ENCODE peak calls at places on chromosomes 13 and 19, in nine cellular contexts. One of them, this sample, is unnamed.

GRCh38 chr13:51520524-51520923 is 63.7 kb upstream of the WDFY2 start:
- DNase-seq in stomach: no peak
- DNase-seq in gastrocnemius medialis: no peak
- DNase-seq in small intestine: no peak
- DNase-seq in fibroblast of pulmonary artery: peak
- DNase-seq in kidney epithelial cell: peak
- DNase-seq in choroid plexus epithelial cell: peak
- DNase-seq in prostate gland: peak
- DNase-seq in psoas muscle: no peak
- DNase-seq in this sample: no peak

GRCh38 chr13:24203726-24204295 is 43.3 kb downstream of the SPATA13 start:
- DNase-seq in stomach: no peak
- DNase-seq in gastrocnemius medialis: no peak
- DNase-seq in small intestine: peak
- DNase-seq in fibroblast of pulmonary artery: no peak
- DNase-seq in kidney epithelial cell: no peak
- DNase-seq in choroid plexus epithelial cell: peak
- DNase-seq in prostate gland: peak
- DNase-seq in psoas muscle: no peak
- DNase-seq in this sample: no peak

GRCh38 chr19:41928221-41928683 is at the start of gene ERFL:
- DNase-seq in stomach: no peak
- DNase-seq in gastrocnemius medialis: no peak
- DNase-seq in small intestine: no peak
- DNase-seq in fibroblast of pulmonary artery: no peak
- DNase-seq in kidney epithelial cell: no peak
- DNase-seq in choroid plexus epithelial cell: no peak
- DNase-seq in prostate gland: no peak
- DNase-seq in psoas muscle: no peak
- DNase-seq in this sample: no peak

GRCh38 chr19:344625-345319 is at the start of gene MIER2:
- DNase-seq in stomach: peak
- DNase-seq in gastrocnemius medialis: peak
- DNase-seq in small intestine: peak
- DNase-seq in fibroblast of pulmonary artery: peak
- DNase-seq in kidney epithelial cell: no peak
- DNase-seq in choroid plexus epithelial cell: peak
- DNase-seq in prostate gland: peak
- DNase-seq in psoas muscle: peak
- DNase-seq in this sample: no peak

GRCh38 chr13:110698689-110699088 is 7.2 kb downstream of the CARS2 start:
- DNase-seq in stomach: no peak
- DNase-seq in gastrocnemius medialis: no peak
- DNase-seq in small intestine: no peak
- DNase-seq in fibroblast of pulmonary artery: no peak
- DNase-seq in kidney epithelial cell: no peak
- DNase-seq in choroid plexus epithelial cell: no peak
- DNase-seq in prostate gland: no peak
- DNase-seq in psoas muscle: no peak
- DNase-seq in this sample: no peak

GRCh38 chr19:36266375-36266961 is 51.6 kb downstream of the ZNF146 start:
- DNase-seq in stomach: no peak
- DNase-seq in gastrocnemius medialis: no peak
- DNase-seq in small intestine: no peak
- DNase-seq in fibroblast of pulmonary artery: no peak
- DNase-seq in kidney epithelial cell: no peak
- DNase-seq in choroid plexus epithelial cell: no peak
- DNase-seq in prostate gland: no peak
- DNase-seq in psoas muscle: no peak
- DNase-seq in this sample: no peak

GRCh38 chr13:104809483-104809882 is 1726.0 kb downstream of the EFNB2 start:
- DNase-seq in stomach: no peak
- DNase-seq in gastrocnemius medialis: no peak
- DNase-seq in small intestine: no peak
- DNase-seq in fibroblast of pulmonary artery: peak
- DNase-seq in kidney epithelial cell: no peak
- DNase-seq in choroid plexus epithelial cell: peak
- DNase-seq in prostate gland: no peak
- DNase-seq in psoas muscle: no peak
- DNase-seq in this sample: no peak

GRCh38 chr19:23817519-23817918 is 58.8 kb upstream of the ZNF681 start:
- DNase-seq in stomach: peak
- DNase-seq in gastrocnemius medialis: no peak
- DNase-seq in small intestine: peak
- DNase-seq in fibroblast of pulmonary artery: peak
- DNase-seq in kidney epithelial cell: no peak
- DNase-seq in choroid plexus epithelial cell: peak
- DNase-seq in prostate gland: no peak
- DNase-seq in psoas muscle: no peak
- DNase-seq in this sample: no peak

GRCh38 chr19:8057545-8058270 is 5.1 kb downstream of the CCL25 start:
- DNase-seq in stomach: no peak
- DNase-seq in gastrocnemius medialis: no peak
- DNase-seq in small intestine: no peak
- DNase-seq in fibroblast of pulmonary artery: no peak
- DNase-seq in kidney epithelial cell: no peak
- DNase-seq in choroid plexus epithelial cell: no peak
- DNase-seq in prostate gland: no peak
- DNase-seq in psoas muscle: no peak
- DNase-seq in this sample: no peak

GRCh38 chr13:76638882-76639281 is 247.3 kb downstream of the KCTD12 start:
- DNase-seq in stomach: no peak
- DNase-seq in gastrocnemius medialis: no peak
- DNase-seq in small intestine: no peak
- DNase-seq in fibroblast of pulmonary artery: no peak
- DNase-seq in kidney epithelial cell: no peak
- DNase-seq in choroid plexus epithelial cell: no peak
- DNase-seq in prostate gland: no peak
- DNase-seq in psoas muscle: no peak
- DNase-seq in this sample: no peak

GRCh38 chr19:29843180-29844051 is 31.6 kb downstream of the CCNE1 start:
- DNase-seq in stomach: no peak
- DNase-seq in gastrocnemius medialis: no peak
- DNase-seq in small intestine: no peak
- DNase-seq in fibroblast of pulmonary artery: peak
- DNase-seq in kidney epithelial cell: no peak
- DNase-seq in choroid plexus epithelial cell: peak
- DNase-seq in prostate gland: no peak
- DNase-seq in psoas muscle: peak
- DNase-seq in this sample: no peak

GRCh38 chr19:12965017-12965811 is 4.2 kb upstream of the DAND5 start:
- DNase-seq in stomach: peak
- DNase-seq in gastrocnemius medialis: no peak
- DNase-seq in small intestine: peak
- DNase-seq in fibroblast of pulmonary artery: peak
- DNase-seq in kidney epithelial cell: no peak
- DNase-seq in choroid plexus epithelial cell: peak
- DNase-seq in prostate gland: peak
- DNase-seq in psoas muscle: peak
- DNase-seq in this sample: no peak

GRCh38 chr13:36918246-36919060 is 1.6 kb downstream of the SMAD9 start:
- DNase-seq in stomach: no peak
- DNase-seq in gastrocnemius medialis: no peak
- DNase-seq in small intestine: no peak
- DNase-seq in fibroblast of pulmonary artery: peak
- DNase-seq in kidney epithelial cell: peak
- DNase-seq in choroid plexus epithelial cell: peak
- DNase-seq in prostate gland: no peak
- DNase-seq in psoas muscle: no peak
- DNase-seq in this sample: no peak

GRCh38 chr19:291561-292280 is 518 bp upstream of the PLPP2 start:
- DNase-seq in stomach: peak
- DNase-seq in gastrocnemius medialis: no peak
- DNase-seq in small intestine: peak
- DNase-seq in fibroblast of pulmonary artery: no peak
- DNase-seq in kidney epithelial cell: no peak
- DNase-seq in choroid plexus epithelial cell: no peak
- DNase-seq in prostate gland: no peak
- DNase-seq in psoas muscle: peak
- DNase-seq in this sample: no peak

GRCh38 chr13:75368167-75368566 is 113.8 kb downstream of the TBC1D4 start:
- DNase-seq in stomach: no peak
- DNase-seq in gastrocnemius medialis: no peak
- DNase-seq in small intestine: no peak
- DNase-seq in fibroblast of pulmonary artery: peak
- DNase-seq in kidney epithelial cell: peak
- DNase-seq in choroid plexus epithelial cell: peak
- DNase-seq in prostate gland: peak
- DNase-seq in psoas muscle: no peak
- DNase-seq in this sample: peak

GRCh38 chr19:11138659-11139526 is 16.7 kb downstream of the SPC24 start:
- DNase-seq in stomach: peak
- DNase-seq in gastrocnemius medialis: peak
- DNase-seq in small intestine: no peak
- DNase-seq in fibroblast of pulmonary artery: peak
- DNase-seq in kidney epithelial cell: peak
- DNase-seq in choroid plexus epithelial cell: peak
- DNase-seq in prostate gland: no peak
- DNase-seq in psoas muscle: peak
- DNase-seq in this sample: peak

GRCh38 chr19:14155371-14155770 is 19.0 kb upstream of the ASF1B start:
- DNase-seq in stomach: no peak
- DNase-seq in gastrocnemius medialis: no peak
- DNase-seq in small intestine: no peak
- DNase-seq in fibroblast of pulmonary artery: no peak
- DNase-seq in kidney epithelial cell: no peak
- DNase-seq in choroid plexus epithelial cell: no peak
- DNase-seq in prostate gland: no peak
- DNase-seq in psoas muscle: no peak
- DNase-seq in this sample: no peak

GRCh38 chr19:17872251-17873001 is 681 bp downstream of the SLC5A5 start:
- DNase-seq in stomach: no peak
- DNase-seq in gastrocnemius medialis: no peak
- DNase-seq in small intestine: no peak
- DNase-seq in fibroblast of pulmonary artery: no peak
- DNase-seq in kidney epithelial cell: no peak
- DNase-seq in choroid plexus epithelial cell: no peak
- DNase-seq in prostate gland: no peak
- DNase-seq in psoas muscle: no peak
- DNase-seq in this sample: no peak

DNA sequence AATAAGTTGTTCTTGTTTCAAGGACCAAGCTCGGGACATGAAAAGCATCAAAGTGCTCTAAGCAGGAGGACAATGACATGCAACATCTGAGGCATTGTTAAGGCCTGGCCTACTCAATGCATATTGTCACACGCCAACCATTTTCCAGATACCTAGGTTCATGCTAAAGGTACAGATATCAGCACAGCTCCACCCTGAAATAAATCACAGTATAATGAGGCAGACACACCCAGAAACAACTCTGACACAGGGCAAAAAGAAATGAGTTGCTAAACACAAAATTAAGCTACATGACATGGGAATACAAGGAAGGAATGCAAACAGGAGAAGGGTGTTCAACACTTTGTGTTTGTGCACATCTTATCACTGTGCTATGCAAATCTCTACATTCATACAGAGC is 86.5 kb downstream of the EPSTI1 start:
- DNase-seq in stomach: no peak
- DNase-seq in gastrocnemius medialis: no peak
- DNase-seq in small intestine: peak
- DNase-seq in fibroblast of pulmonary artery: no peak
- DNase-seq in kidney epithelial cell: no peak
- DNase-seq in choroid plexus epithelial cell: no peak
- DNase-seq in prostate gland: no peak
- DNase-seq in psoas muscle: no peak
- DNase-seq in this sample: no peak
- H3K4me3 ChIP-seq in stomach: no peak
- H3K4me3 ChIP-seq in gastrocnemius medialis: no peak
- H3K4me3 ChIP-seq in small intestine: no peak
- H3K4me3 ChIP-seq in fibroblast of pulmonary artery: no peak
- H3K4me3 ChIP-seq in kidney epithelial cell: no peak
- H3K4me3 ChIP-seq in choroid plexus epithelial cell: no peak
- H3K4me3 ChIP-seq in prostate gland: no peak
- H3K4me3 ChIP-seq in psoas muscle: no peak
- H3K4me3 ChIP-seq in this sample: no peak

GRCh38 chr13:31940076-31940475 is 91.5 kb upstream of the FRY start:
- DNase-seq in stomach: no peak
- DNase-seq in gastrocnemius medialis: no peak
- DNase-seq in small intestine: no peak
- DNase-seq in fibroblast of pulmonary artery: no peak
- DNase-seq in kidney epithelial cell: no peak
- DNase-seq in choroid plexus epithelial cell: no peak
- DNase-seq in prostate gland: no peak
- DNase-seq in psoas muscle: no peak
- DNase-seq in this sample: no peak
- H3K4me3 ChIP-seq in stomach: no peak
- H3K4me3 ChIP-seq in gastrocnemius medialis: no peak
- H3K4me3 ChIP-seq in small intestine: no peak
- H3K4me3 ChIP-seq in fibroblast of pulmonary artery: no peak
- H3K4me3 ChIP-seq in kidney epithelial cell: no peak
- H3K4me3 ChIP-seq in choroid plexus epithelial cell: no peak
- H3K4me3 ChIP-seq in prostate gland: no peak
- H3K4me3 ChIP-seq in psoas muscle: no peak
- H3K4me3 ChIP-seq in this sample: no peak

GRCh38 chr19:56099638-56100539 is 21.2 kb downstream of the ZNF787 start:
- DNase-seq in stomach: no peak
- DNase-seq in gastrocnemius medialis: no peak
- DNase-seq in small intestine: no peak
- DNase-seq in fibroblast of pulmonary artery: no peak
- DNase-seq in kidney epithelial cell: no peak
- DNase-seq in choroid plexus epithelial cell: no peak
- DNase-seq in prostate gland: no peak
- DNase-seq in psoas muscle: no peak
- DNase-seq in this sample: no peak
- H3K4me3 ChIP-seq in stomach: no peak
- H3K4me3 ChIP-seq in gastrocnemius medialis: no peak
- H3K4me3 ChIP-seq in small intestine: no peak
- H3K4me3 ChIP-seq in fibroblast of pulmonary artery: no peak
- H3K4me3 ChIP-seq in kidney epithelial cell: no peak
- H3K4me3 ChIP-seq in choroid plexus epithelial cell: no peak
- H3K4me3 ChIP-seq in prostate gland: no peak
- H3K4me3 ChIP-seq in psoas muscle: no peak
- H3K4me3 ChIP-seq in this sample: no peak

GRCh38 chr19:38734426-38735256 is 9.6 kb downstream of the CAPN12 start:
- DNase-seq in stomach: peak
- DNase-seq in gastrocnemius medialis: no peak
- DNase-seq in small intestine: peak
- DNase-seq in fibroblast of pulmonary artery: no peak
- DNase-seq in kidney epithelial cell: no peak
- DNase-seq in choroid plexus epithelial cell: peak
- DNase-seq in prostate gland: no peak
- DNase-seq in psoas muscle: peak
- DNase-seq in this sample: no peak
- H3K4me3 ChIP-seq in stomach: peak
- H3K4me3 ChIP-seq in gastrocnemius medialis: no peak
- H3K4me3 ChIP-seq in small intestine: peak
- H3K4me3 ChIP-seq in fibroblast of pulmonary artery: no peak
- H3K4me3 ChIP-seq in kidney epithelial cell: no peak
- H3K4me3 ChIP-seq in choroid plexus epithelial cell: no peak
- H3K4me3 ChIP-seq in prostate gland: no peak
- H3K4me3 ChIP-seq in psoas muscle: no peak
- H3K4me3 ChIP-seq in this sample: no peak

DNA sequence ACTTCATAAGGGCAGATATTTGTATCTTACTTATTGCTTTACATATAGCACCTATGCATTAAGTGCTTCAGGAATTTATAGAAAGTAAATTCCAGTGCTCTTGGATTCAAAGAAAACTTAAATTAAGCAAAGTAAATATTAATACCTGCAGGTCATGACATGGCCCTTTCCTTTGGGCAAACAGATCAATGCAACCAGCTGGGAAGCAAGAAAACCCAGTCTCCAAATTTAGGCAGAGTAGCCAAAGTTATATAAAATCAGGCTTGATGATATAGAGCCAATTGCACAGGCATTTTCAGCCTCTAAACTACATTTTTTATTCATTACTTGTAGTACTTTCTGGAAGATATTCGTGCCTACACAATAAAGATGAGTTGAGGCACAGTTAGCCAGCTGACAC is 16.9 kb downstream of the TGDS start:
- DNase-seq in stomach: no peak
- DNase-seq in gastrocnemius medialis: no peak
- DNase-seq in small intestine: no peak
- DNase-seq in fibroblast of pulmonary artery: no peak
- DNase-seq in kidney epithelial cell: no peak
- DNase-seq in choroid plexus epithelial cell: no peak
- DNase-seq in prostate gland: no peak
- DNase-seq in psoas muscle: no peak
- DNase-seq in this sample: no peak
- H3K4me3 ChIP-seq in stomach: no peak
- H3K4me3 ChIP-seq in gastrocnemius medialis: no peak
- H3K4me3 ChIP-seq in small intestine: no peak
- H3K4me3 ChIP-seq in fibroblast of pulmonary artery: no peak
- H3K4me3 ChIP-seq in kidney epithelial cell: no peak
- H3K4me3 ChIP-seq in choroid plexus epithelial cell: no peak
- H3K4me3 ChIP-seq in prostate gland: no peak
- H3K4me3 ChIP-seq in psoas muscle: no peak
- H3K4me3 ChIP-seq in this sample: no peak